ENCODE peak calls at places on chromosome 6, in four cellular contexts. I is hypothalamus, V is myocyte, G is HS-27A. F is an unnamed sample.

GRCh38 chr6:45377041-45377554 is 636 bp downstream of the SUPT3H start:
- DNase-seq in I (no peak), V (no peak), G (no peak), F (no peak)

GRCh38 chr6:15569035-15569995 is 93.5 kb downstream of the DTNBP1 start:
- DNase-seq in G (no peak), I (no peak), V (no peak), F (no peak)

GRCh38 chr6:77073410-77073760 is 389.9 kb downstream of the HTR1B start:
- DNase-seq in G (no peak), I (no peak), V (no peak), F (no peak)

GRCh38 chr6:112502348-112503130 is 155.4 kb downstream of the RFPL4B start:
- DNase-seq in V (peak), I (no peak), G (no peak), F (no peak)

GRCh38 chr6:156832166-156832743 is 55.1 kb downstream of the ARID1B start:
- DNase-seq in I (no peak), G (peak), V (peak), F (no peak)

GRCh38 chr6:75234126-75234865 is 9.3 kb downstream of the COX7A2 start:
- DNase-seq in I (peak), G (no peak), V (peak), F (no peak)

GRCh38 chr6:15317934-15318902 is 72.3 kb downstream of the JARID2 start:
- DNase-seq in I (no peak), V (peak), G (no peak), F (no peak)

GRCh38 chr6:124866040-124866439 is 96.2 kb upstream of the RNF217 start:
- DNase-seq in V (no peak), I (no peak), G (no peak), F (no peak)

GRCh38 chr6:25359191-25359861 is 80.2 kb downstream of the CARMIL1 start:
- DNase-seq in V (peak), I (peak), G (peak), F (peak)

GRCh38 chr6:134161036-134161435 is 108.6 kb upstream of the SLC2A12 start:
- DNase-seq in G (no peak), V (no peak), I (no peak), F (no peak)

GRCh38 chr6:26520088-26520839 is 17.9 kb upstream of the HMGN4 start:
- DNase-seq in G (peak), V (peak), I (peak), F (peak)

GRCh38 chr6:53151676-53152075 is 3.0 kb upstream of the GCM1 start:
- DNase-seq in G (no peak), I (no peak), V (no peak), F (no peak)

GRCh38 chr6:15089569-15090144 is 156.2 kb upstream of the JARID2 start:
- DNase-seq in I (no peak), G (no peak), V (no peak), F (no peak)

GRCh38 chr6:53112404-53112803 is 36.2 kb downstream of the GCM1 start:
- DNase-seq in V (no peak), G (no peak), I (no peak), F (no peak)

GRCh38 chr6:99276747-99277146 is 72.7 kb downstream of the FAXC start:
- DNase-seq in I (no peak), V (no peak), G (no peak), F (no peak)

GRCh38 chr6:18209539-18210197 is 54.4 kb downstream of the KDM1B start:
- DNase-seq in G (no peak), I (no peak), V (no peak), F (no peak)

GRCh38 chr6:37451411-37452273 is 18.6 kb downstream of the CMTR1 start:
- DNase-seq in V (no peak), I (no peak), G (no peak), F (no peak)

GRCh38 chr6:7769702-7770101 is 43.8 kb downstream of the BMP6 start:
- DNase-seq in V (no peak), I (no peak), G (no peak), F (no peak)

GRCh38 chr6:34098045-34098936 is 47.6 kb downstream of the GRM4 start:
- DNase-seq in G (no peak), I (no peak), V (no peak), F (no peak)

GRCh38 chr6:44642870-44643522 is 255.5 kb downstream of the CDC5L start:
- DNase-seq in G (no peak), V (no peak), I (no peak), F (no peak)

GRCh38 chr6:91669154-91669903 is 1082.5 kb upstream of the MAP3K7 start:
- DNase-seq in V (peak), G (no peak), I (peak), F (no peak)

GRCh38 chr6:97401533-97401932 is 118.5 kb upstream of the MMS22L start:
- DNase-seq in G (no peak), V (peak), I (no peak), F (no peak)

GRCh38 chr6:46042355-46042999 is 26.8 kb upstream of the CLIC5 start:
- DNase-seq in I (no peak), G (no peak), V (peak), F (no peak)

GRCh38 chr6:138575257-138575656 is 76.0 kb upstream of the NHSL1 start:
- DNase-seq in G (no peak), I (no peak), V (no peak), F (no peak)

GRCh38 chr6:13101409-13101808 is 226.9 kb downstream of the TBC1D7 start:
- DNase-seq in G (no peak), I (no peak), V (no peak), F (no peak)

GRCh38 chr6:21898107-21898796 is 304.7 kb downstream of the SOX4 start:
- DNase-seq in G (no peak), V (no peak), I (no peak), F (no peak)

GRCh38 chr6:35300848-35301247 is 3.2 kb downstream of the DEF6 start:
- DNase-seq in V (no peak), I (peak), G (no peak), F (no peak)

GRCh38 chr6:15153191-15153590 is 92.7 kb upstream of the JARID2 start:
- DNase-seq in I (no peak), G (no peak), V (no peak), F (no peak)

GRCh38 chr6:17962436-17963031 is 24.9 kb downstream of the KIF13A start:
- DNase-seq in I (peak), V (peak), G (peak), F (peak)

GRCh38 chr6:105459884-105460283 is 57.0 kb upstream of the PREP start:
- DNase-seq in V (peak), I (no peak), G (no peak), F (no peak)

GRCh38 chr6:35669441-35669776 is 19.3 kb downstream of the FKBP5 start:
- DNase-seq in G (no peak), V (no peak), I (no peak), F (no peak)

GRCh38 chr6:63787021-63787420 is 151.4 kb downstream of the PHF3 start:
- DNase-seq in V (peak), G (no peak), I (no peak), F (no peak)

GRCh38 chr6:11017090-11017489 is 27.0 kb downstream of the ELOVL2 start:
- DNase-seq in G (no peak), V (no peak), I (no peak), F (no peak)

GRCh38 chr6:83071023-83071422 is 3.6 kb downstream of the DOP1A start:
- DNase-seq in G (no peak), I (no peak), V (no peak), F (no peak)

GRCh38 chr6:158011478-158011920 is 29.8 kb downstream of the SYNJ2 start:
- DNase-seq in G (no peak), I (peak), V (no peak), F (no peak)

GRCh38 chr6:9921366-9921765 is 493.5 kb downstream of the TFAP2A start:
- DNase-seq in I (no peak), G (no peak), V (no peak), F (peak)